ENCODE peak calls at places on chromosomes 12 and 14, in five cellular contexts. V, H, Z, R and N are unnamed samples.

GRCh38 chr14:24212924-24213865 is at the start of gene CHMP4A:
- DNase-seq in V (peak; percentile 100), H (peak; percentile 99), Z (peak; percentile 89), R (peak; percentile 98), N (peak; percentile 100)

GRCh38 chr14:73829526-73830431 is 21.9 kb upstream of the PTGR2 start:
- DNase-seq in V (no peak), H (peak; percentile 56), Z (no peak), R (peak; percentile 43), N (peak; percentile 22)

GRCh38 chr12:61487728-61488127 is 772.5 kb upstream of the USP15 start:
- DNase-seq in V (no peak), H (no peak), Z (no peak), R (no peak), N (no peak)

GRCh38 chr12:98256830-98257229 is 258.6 kb upstream of the TMPO start:
- DNase-seq in V (no peak), H (no peak), Z (no peak), R (no peak), N (no peak)

GRCh38 chr12:53096761-53097160 is 706 bp upstream of the IGFBP6 start:
- DNase-seq in V (no peak), H (no peak), Z (no peak), R (no peak), N (no peak)

GRCh38 chr14:55389330-55389729 is 22.3 kb downstream of the ATG14 start:
- DNase-seq in V (no peak), H (no peak), Z (no peak), R (no peak), N (no peak)

GRCh38 chr12:50739611-50740010 is 24.3 kb upstream of the ATF1 start:
- DNase-seq in V (no peak), H (no peak), Z (no peak), R (no peak), N (no peak)

GRCh38 chr12:122867701-122868461 is 28.0 kb downstream of the VPS37B start:
- DNase-seq in V (peak; percentile 85), H (no peak), Z (no peak), R (no peak), N (no peak)

GRCh38 chr14:106883218-106883692 is 1356.9 kb downstream of the TMEM121 start:
- DNase-seq in V (no peak), H (no peak), Z (no peak), R (no peak), N (no peak)

GRCh38 chr12:15186593-15186992 is 34.6 kb downstream of the RERG start:
- DNase-seq in V (no peak), H (no peak), Z (no peak), R (no peak), N (no peak)

GRCh38 chr12:107400686-107401447 is 284.7 kb upstream of the PWP1 start:
- DNase-seq in V (no peak), H (no peak), Z (no peak), R (no peak), N (no peak)

GRCh38 chr12:42584539-42585174 is 4.9 kb downstream of the PRICKLE1 start:
- DNase-seq in V (no peak), H (no peak), Z (no peak), R (no peak), N (no peak)

GRCh38 chr12:105561981-105562726 is 231.7 kb downstream of the C12orf75 start:
- DNase-seq in V (peak; percentile 74), H (peak; percentile 31), Z (no peak), R (peak; percentile 31), N (no peak)

GRCh38 chr12:130436741-130437501 is 99.2 kb downstream of the PIWIL1 start:
- DNase-seq in V (peak; percentile 47), H (no peak), Z (no peak), R (no peak), N (peak; percentile 90)

GRCh38 chr14:76371066-76371465 is 4.9 kb upstream of the ESRRB start:
- DNase-seq in V (no peak), H (no peak), Z (no peak), R (no peak), N (no peak)

GRCh38 chr12:114393569-114393968 is 12.4 kb downstream of the TBX5 start:
- DNase-seq in V (no peak), H (no peak), Z (no peak), R (no peak), N (no peak)

GRCh38 chr12:69341328-69341727 is 6.9 kb upstream of the LYZ start:
- DNase-seq in V (no peak), H (no peak), Z (no peak), R (no peak), N (no peak)

GRCh38 chr14:95174184-95174804 is 17.0 kb upstream of the DICER1 start:
- DNase-seq in V (no peak), H (no peak), Z (no peak), R (no peak), N (no peak)

GRCh38 chr12:126262829-126263228 is 1197.6 kb downstream of the AACS start:
- DNase-seq in V (no peak), H (no peak), Z (no peak), R (no peak), N (no peak)

GRCh38 chr12:39884616-39885125 is 221.2 kb downstream of the SLC2A13 start:
- DNase-seq in V (no peak), H (no peak), Z (no peak), R (no peak), N (no peak)

GRCh38 chr12:34405286-34406227 is 383.3 kb downstream of the ALG10 start:
- DNase-seq in V (peak; percentile 29), H (peak; percentile 2), Z (no peak), R (peak; percentile 24), N (peak; percentile 67)

GRCh38 chr14:89351364-89351957 is 65.6 kb downstream of the FOXN3 start:
- DNase-seq in V (no peak), H (peak; percentile 51), Z (no peak), R (peak; percentile 47), N (no peak)

GRCh38 chr12:93509506-93509905 is 42.2 kb downstream of the MRPL42 start:
- DNase-seq in V (no peak), H (no peak), Z (no peak), R (no peak), N (no peak)

GRCh38 chr12:50751921-50752721 is 11.8 kb upstream of the ATF1 start:
- DNase-seq in V (no peak), H (no peak), Z (no peak), R (no peak), N (no peak)

GRCh38 chr12:57736743-57737466 is 1.6 kb downstream of the AGAP2 start:
- DNase-seq in V (no peak), H (no peak), Z (no peak), R (no peak), N (peak; percentile 89)

GRCh38 chr14:92105845-92106094 is 612 bp downstream of the ATXN3 start:
- DNase-seq in V (no peak), H (peak; percentile 43), Z (peak; percentile 9), R (peak; percentile 51), N (no peak)

GRCh38 chr12:52494100-52494499 is 1.0 kb upstream of the KRT6A start:
- DNase-seq in V (no peak), H (no peak), Z (no peak), R (no peak), N (no peak)

GRCh38 chr12:2353691-2354090 is 300.9 kb downstream of the CACNA1C start:
- DNase-seq in V (no peak), H (no peak), Z (no peak), R (no peak), N (no peak)

GRCh38 chr12:2351129-2351528 is 298.3 kb downstream of the CACNA1C start:
- DNase-seq in V (no peak), H (no peak), Z (no peak), R (no peak), N (no peak)

GRCh38 chr12:2353281-2353680 is 300.5 kb downstream of the CACNA1C start:
- DNase-seq in V (no peak), H (no peak), Z (no peak), R (no peak), N (no peak)

GRCh38 chr12:2354151-2354991 is 301.6 kb downstream of the CACNA1C start:
- DNase-seq in V (no peak), H (no peak), Z (no peak), R (no peak), N (no peak)

GRCh38 chr12:2352203-2352602 is 299.4 kb downstream of the CACNA1C start:
- DNase-seq in V (peak; percentile 20), H (no peak), Z (no peak), R (no peak), N (no peak)
- TF ChIP-seq CTCF in V (no peak), H (no peak), Z (no peak), R (no peak), N (no peak)

GRCh38 chr12:30514666-30515065 is 181.0 kb downstream of the IPO8 start:
- DNase-seq in V (no peak), H (no peak), Z (no peak), R (no peak), N (no peak)

GRCh38 chr12:30517320-30517719 is 178.3 kb downstream of the IPO8 start:
- DNase-seq in V (no peak), H (no peak), Z (no peak), R (no peak), N (no peak)

GRCh38 chr12:30519535-30519934 is 176.1 kb downstream of the IPO8 start:
- DNase-seq in V (no peak), H (no peak), Z (no peak), R (no peak), N (no peak)

DNA sequence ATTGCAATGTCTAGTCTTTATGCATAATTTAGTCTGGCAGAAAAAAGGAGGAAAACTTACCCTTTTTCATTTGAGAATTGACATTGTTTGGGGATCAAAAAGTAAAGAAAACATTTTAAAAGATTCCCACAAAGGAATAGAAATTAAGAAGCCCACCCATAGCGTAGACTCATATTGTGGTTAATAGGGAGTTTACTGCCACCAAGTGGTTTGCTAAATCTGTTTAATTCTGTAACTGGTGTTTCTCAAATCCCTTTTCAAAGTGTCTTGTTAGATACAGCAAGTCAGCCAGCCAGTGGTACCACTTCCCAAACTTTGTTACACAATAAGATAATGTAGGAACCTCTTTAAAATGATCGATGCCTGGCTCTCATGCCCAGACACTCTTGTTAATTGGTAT is 180.3 kb downstream of the IPO8 start:
- DNase-seq in V (no peak), H (peak; percentile 30), Z (no peak), R (no peak), N (no peak)
- TF ChIP-seq CTCF in V (peak; percentile 21), H (peak; percentile 62), Z (peak; percentile 52), R (no peak), N (peak; percentile 78)

DNA sequence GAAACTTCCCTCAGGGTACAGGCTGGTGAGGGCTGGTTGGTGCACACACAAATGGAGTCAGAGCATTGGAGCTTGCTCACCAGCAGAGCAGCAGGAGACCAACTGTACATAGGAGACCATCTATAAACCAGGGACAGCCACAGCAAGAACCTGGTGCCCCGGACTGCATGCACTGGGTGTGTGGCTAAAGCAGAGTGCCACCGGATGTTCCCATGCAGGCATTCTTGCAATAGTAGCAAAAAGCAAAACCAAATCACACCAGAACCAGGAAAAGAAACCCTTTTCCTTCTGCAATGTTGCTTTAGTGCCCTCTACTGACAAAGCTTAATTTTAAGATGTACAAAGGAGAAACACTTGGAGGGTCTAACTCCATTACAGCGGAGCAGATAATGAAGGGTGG is 136.3 kb downstream of the MDGA2 start:
- DNase-seq in V (no peak), H (peak; percentile 37), Z (no peak), R (no peak), N (no peak)
- TF ChIP-seq CTCF in V (peak; percentile 53), H (peak; percentile 63), Z (peak; percentile 66), R (no peak), N (peak; percentile 80)

DNA sequence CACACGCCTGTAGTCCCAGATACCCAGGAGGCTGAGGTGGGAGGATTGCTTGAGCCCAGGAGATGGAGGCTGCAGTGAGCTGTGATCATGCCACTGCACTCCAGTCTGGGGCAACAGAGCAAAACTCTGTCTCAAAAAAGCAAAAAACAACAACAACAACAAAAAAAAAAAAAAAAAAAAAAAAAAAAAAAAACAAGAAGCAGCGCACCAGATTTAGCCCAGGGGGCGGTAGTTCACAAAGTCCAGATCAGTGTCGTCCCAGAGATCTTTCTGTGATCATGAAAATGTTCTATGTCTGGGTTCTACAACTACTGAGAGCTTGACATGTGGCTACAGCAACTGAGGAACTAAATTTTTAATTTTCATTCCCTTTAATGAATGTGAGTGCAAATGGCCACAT is 27.4 kb downstream of the OAS2 start:
- DNase-seq in V (no peak), H (no peak), Z (no peak), R (no peak), N (no peak)
- TF ChIP-seq CTCF in V (peak; percentile 42), H (peak; percentile 23), Z (peak; percentile 55), R (no peak), N (peak; percentile 60)